ENCODE peak calls at places on chromosomes 1 and 21, in ten cellular contexts. B is pancreas; F is CD4-positive, alpha-beta T cell; N is breast epithelium; V is thyroid gland; T is WTC11; P is AG04450; O is tibial artery; X is GM20000; I is stomach. J is an unnamed sample.

GRCh38 chr1:173669491-173669941 is at the start of gene ANKRD45:
- DNase-seq in B (peak; percentile 11), F (no peak), N (no peak), V (peak; percentile 33), T (peak; percentile 88), P (no peak), O (no peak), X (no peak), I (no peak), J (peak; percentile 22)

GRCh38 chr1:234212764-234213406 is 160.4 kb upstream of the COA6 start:
- DNase-seq in B (peak; percentile 40), F (no peak), N (no peak), V (no peak), T (peak; percentile 43), P (no peak), O (no peak), X (peak; percentile 77), I (no peak), J (peak; percentile 65)

GRCh38 chr21:24658016-24658415 is 949.3 kb downstream of the MRPL39 start:
- DNase-seq in B (no peak), F (no peak), N (no peak), V (no peak), T (no peak), P (no peak), O (no peak), X (no peak), I (no peak), J (no peak)

GRCh38 chr1:224736619-224737352 is 120.7 kb downstream of the CNIH3 start:
- DNase-seq in B (no peak), F (no peak), N (no peak), V (no peak), T (peak; percentile 19), P (no peak), O (no peak), X (peak; percentile 62), I (no peak), J (peak; percentile 70)

GRCh38 chr1:116686723-116687368 is 19.3 kb upstream of the IGSF3 start:
- DNase-seq in B (no peak), F (no peak), N (no peak), V (no peak), T (no peak), P (no peak), O (no peak), X (no peak), I (no peak), J (no peak)

GRCh38 chr1:43866201-43866600 is 67.4 kb upstream of the ARTN start:
- DNase-seq in B (no peak), F (no peak), N (no peak), V (no peak), T (no peak), P (no peak), O (no peak), X (no peak), I (no peak), J (no peak)

GRCh38 chr1:210262897-210263272 is 30.3 kb downstream of the SERTAD4 start:
- DNase-seq in B (no peak), F (no peak), N (no peak), V (no peak), T (no peak), P (no peak), O (peak; percentile 84), X (no peak), I (no peak), J (no peak)

GRCh38 chr1:228275435-228276342 is 67.8 kb downstream of the OBSCN start:
- DNase-seq in B (peak; percentile 79), F (peak; percentile 85), N (peak; percentile 88), V (peak; percentile 90), T (peak; percentile 90), P (peak; percentile 45), O (peak; percentile 93), X (peak; percentile 91), I (peak; percentile 86), J (peak; percentile 83)

GRCh38 chr1:166971252-166971651 is 4.1 kb downstream of the ILDR2 start:
- DNase-seq in B (no peak), F (no peak), N (no peak), V (no peak), T (no peak), P (no peak), O (no peak), X (no peak), I (no peak), J (no peak)

GRCh38 chr1:61391730-61392129 is 309.4 kb downstream of the NFIA start:
- DNase-seq in B (no peak), F (no peak), N (no peak), V (no peak), T (no peak), P (no peak), O (no peak), X (no peak), I (no peak), J (no peak)

GRCh38 chr1:41341365-41341683 is 19.9 kb upstream of the FOXO6 start:
- DNase-seq in B (no peak), F (no peak), N (no peak), V (no peak), T (no peak), P (no peak), O (no peak), X (no peak), I (no peak), J (no peak)

GRCh38 chr1:61640531-61641125 is 84.3 kb downstream of the TM2D1 start:
- DNase-seq in B (no peak), F (no peak), N (no peak), V (no peak), T (no peak), P (no peak), O (no peak), X (no peak), I (no peak), J (no peak)

GRCh38 chr1:20974951-20975350 is 187.8 kb upstream of the HP1BP3 start:
- DNase-seq in B (no peak), F (no peak), N (no peak), V (no peak), T (no peak), P (no peak), O (no peak), X (no peak), I (no peak), J (no peak)

GRCh38 chr1:67339623-67340343 is 32.1 kb downstream of the IL12RB2 start:
- DNase-seq in B (no peak), F (no peak), N (no peak), V (no peak), T (no peak), P (peak; percentile 20), O (no peak), X (no peak), I (no peak), J (no peak)

GRCh38 chr1:150804671-150805070 is 3.4 kb downstream of the CTSK start:
- DNase-seq in B (no peak), F (no peak), N (no peak), V (no peak), T (no peak), P (no peak), O (no peak), X (no peak), I (no peak), J (no peak)

GRCh38 chr21:17585875-17586450 is 26.7 kb downstream of the BTG3 start:
- DNase-seq in B (no peak), F (no peak), N (no peak), V (no peak), T (no peak), P (no peak), O (no peak), X (no peak), I (no peak), J (peak; percentile 18)

DNA sequence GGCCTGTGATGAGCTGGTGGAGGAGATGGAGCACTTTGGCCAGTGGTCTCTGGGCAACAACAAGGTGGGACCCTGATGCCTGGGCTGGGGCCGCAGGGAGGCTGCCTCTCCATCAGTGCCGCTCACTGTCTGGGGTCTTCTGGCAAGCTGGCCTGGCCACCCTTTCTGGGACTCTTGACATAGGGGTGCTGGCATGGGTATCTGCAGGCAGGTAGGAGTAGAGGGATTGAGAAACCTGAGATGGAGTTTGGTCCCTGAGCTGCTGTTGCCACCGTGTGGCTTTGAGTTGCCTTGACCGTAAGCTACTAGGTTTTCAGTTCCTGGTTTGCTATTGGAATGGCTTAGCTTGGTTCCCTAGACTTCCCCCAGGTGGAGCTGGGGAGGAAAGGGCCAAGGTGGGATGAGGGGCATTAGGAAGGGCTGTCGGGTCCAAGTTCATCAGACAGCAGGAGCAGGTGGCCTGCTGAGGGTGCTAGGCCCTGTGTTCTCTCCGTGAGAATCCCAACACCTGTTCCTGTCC is 13.2 kb upstream of the MFN2 start:
- DNase-seq in B (peak; percentile 77), F (no peak), N (no peak), V (peak; percentile 19), T (peak; percentile 78), P (no peak), O (no peak), X (peak; percentile 72), I (peak; percentile 44), J (peak; percentile 75)
- TF ChIP-seq CTCF in B (peak; percentile 17), F (no peak), N (peak; percentile 67), V (no peak), T (no peak), P (peak; percentile 41), O (peak; percentile 28), X (peak; percentile 26), I (peak; percentile 41), J (peak; percentile 75)

DNA sequence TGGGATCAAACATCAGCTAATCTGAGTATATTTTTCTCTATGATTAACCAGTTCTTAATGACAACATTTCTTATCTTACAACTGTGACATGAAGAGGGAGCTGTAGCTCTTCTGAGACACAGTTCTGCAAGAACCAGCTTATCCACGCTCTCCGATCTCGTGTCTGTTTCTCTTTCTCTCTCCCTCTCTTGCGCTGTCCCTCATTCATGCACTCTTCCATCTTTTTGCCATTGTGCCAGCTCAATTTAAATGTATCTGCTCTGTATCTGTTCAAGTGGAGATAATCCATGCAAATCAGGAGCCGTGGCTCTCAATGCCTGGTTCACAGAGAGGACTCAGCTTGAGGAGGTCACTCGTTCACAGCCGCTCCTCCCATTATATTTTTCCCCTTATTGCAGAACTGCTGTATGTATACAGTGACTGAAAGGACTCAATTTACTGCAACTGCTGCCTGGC is 494.7 kb upstream of the ADGRL2 start:
- DNase-seq in B (no peak), F (no peak), N (no peak), V (peak; percentile 15), T (no peak), P (peak; percentile 21), O (no peak), X (peak; percentile 23), I (no peak), J (no peak)
- TF ChIP-seq CTCF in B (no peak), F (no peak), N (peak; percentile 30), V (no peak), T (no peak), P (peak; percentile 45), O (peak; percentile 51), X (no peak), I (no peak), J (peak; percentile 52)

DNA sequence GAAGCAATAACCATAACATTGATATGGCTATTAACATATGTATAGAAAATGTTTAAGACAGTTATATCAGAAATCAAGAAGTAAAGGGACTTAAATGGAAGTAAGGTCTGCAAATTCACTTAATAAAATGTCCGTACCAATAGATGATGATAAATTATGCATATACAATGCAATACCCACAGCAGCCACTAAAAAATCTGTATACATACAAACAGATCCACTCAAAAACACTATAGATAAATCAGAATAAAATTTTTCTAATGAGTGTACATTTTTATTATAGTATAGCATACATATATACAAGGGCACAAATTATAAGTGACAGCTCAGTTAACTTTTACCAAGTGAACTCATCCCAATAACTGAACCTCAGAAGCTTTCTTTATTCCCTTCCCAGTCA is 6.0 kb downstream of the LORICRIN start:
- DNase-seq in B (no peak), F (no peak), N (no peak), V (no peak), T (no peak), P (no peak), O (no peak), X (no peak), I (no peak), J (no peak)
- TF ChIP-seq CTCF in B (no peak), F (no peak), N (no peak), V (no peak), T (no peak), P (no peak), O (no peak), X (no peak), I (no peak), J (no peak)

GRCh38 chr1:242025681-242026080 is 26.8 kb upstream of the MAP1LC3C start:
- DNase-seq in B (no peak), F (no peak), N (no peak), V (no peak), T (no peak), P (no peak), O (no peak), X (no peak), I (no peak), J (no peak)
- TF ChIP-seq CTCF in B (no peak), F (no peak), N (no peak), V (no peak), T (no peak), P (no peak), O (no peak), X (no peak), I (no peak), J (no peak)